ENCODE peak calls at places on chromosomes 1 and 21, in six cellular contexts. W is Calu3, Y is nephron progenitor cell, R is omental fat pad, D is psoas muscle, I is pancreas. G is an unnamed sample.

GRCh38 chr1:4787551-4787950 is 133.1 kb downstream of the AJAP1 start:
- DNase-seq in W (no peak), Y (no peak), R (no peak), D (no peak), I (no peak), G (no peak)

GRCh38 chr1:36565576-36566501 is 83.1 kb upstream of the CSF3R start:
- DNase-seq in W (no peak), Y (no peak), R (no peak), D (peak; percentile 21), I (no peak), G (no peak)

GRCh38 chr21:29219165-29219770 is 79.5 kb upstream of the BACH1 start:
- DNase-seq in W (peak; percentile 9), Y (no peak), R (no peak), D (no peak), I (no peak), G (no peak)

GRCh38 chr1:47418681-47419272 is 2.7 kb downstream of the FOXE3 start:
- DNase-seq in W (no peak), Y (no peak), R (no peak), D (no peak), I (no peak), G (no peak)

GRCh38 chr1:160460683-160461287 is 60.4 kb downstream of the VANGL2 start:
- DNase-seq in W (no peak), Y (no peak), R (no peak), D (no peak), I (no peak), G (no peak)

GRCh38 chr21:24738063-24738462 is 869.2 kb downstream of the MRPL39 start:
- DNase-seq in W (no peak), Y (no peak), R (no peak), D (no peak), I (no peak), G (no peak)

GRCh38 chr1:25748531-25749205 is 51.3 kb upstream of the SELENON start:
- DNase-seq in W (no peak), Y (no peak), R (no peak), D (peak; percentile 30), I (no peak), G (no peak)

GRCh38 chr1:167720965-167721616 is 691 bp upstream of the MPZL1 start:
- DNase-seq in W (peak; percentile 52), Y (no peak), R (no peak), D (peak; percentile 66), I (no peak), G (no peak)

GRCh38 chr1:172359531-172359991 is 60.9 kb upstream of the C1orf105 start:
- DNase-seq in W (no peak), Y (no peak), R (no peak), D (no peak), I (no peak), G (no peak)

GRCh38 chr1:187053876-187054275 is 225.1 kb downstream of the PLA2G4A start:
- DNase-seq in W (no peak), Y (no peak), R (no peak), D (no peak), I (no peak), G (no peak)

GRCh38 chr1:116855220-116855619 is 54.5 kb upstream of the PTGFRN start:
- DNase-seq in W (no peak), Y (peak; percentile 30), R (no peak), D (peak; percentile 64), I (peak; percentile 75), G (no peak)

GRCh38 chr1:59015708-59016107 is 231.9 kb upstream of the JUN start:
- DNase-seq in W (no peak), Y (no peak), R (no peak), D (no peak), I (no peak), G (no peak)

GRCh38 chr1:174258148-174258550 is 98.8 kb downstream of the RABGAP1L start:
- DNase-seq in W (peak; percentile 64), Y (peak; percentile 55), R (no peak), D (no peak), I (no peak), G (peak; percentile 26)

GRCh38 chr1:199551967-199552565 is 475.4 kb upstream of the NR5A2 start:
- DNase-seq in W (peak; percentile 72), Y (peak; percentile 58), R (no peak), D (no peak), I (no peak), G (peak; percentile 16)

GRCh38 chr1:111906816-111907215 is 82.7 kb downstream of the KCND3 start:
- DNase-seq in W (no peak), Y (no peak), R (no peak), D (no peak), I (no peak), G (no peak)

GRCh38 chr1:228366851-228367741 is 39.5 kb downstream of the TRIM11 start:
- DNase-seq in W (no peak), Y (no peak), R (no peak), D (peak; percentile 54), I (peak; percentile 73), G (no peak)

GRCh38 chr1:90562892-90563291 is 154.2 kb downstream of the BARHL2 start:
- DNase-seq in W (no peak), Y (no peak), R (no peak), D (no peak), I (no peak), G (no peak)

GRCh38 chr1:152777510-152778137 is 2.7 kb downstream of the LCE1F start:
- DNase-seq in W (peak; percentile 26), Y (no peak), R (no peak), D (no peak), I (no peak), G (no peak)

GRCh38 chr1:4771267-4771666 is 116.9 kb downstream of the AJAP1 start:
- DNase-seq in W (no peak), Y (no peak), R (no peak), D (no peak), I (no peak), G (no peak)

GRCh38 chr1:111955755-111956154 is 33.7 kb downstream of the KCND3 start:
- DNase-seq in W (no peak), Y (no peak), R (no peak), D (no peak), I (no peak), G (no peak)

GRCh38 chr1:180560200-180560867 is 1.6 kb downstream of the OVAAL start:
- DNase-seq in W (peak; percentile 15), Y (no peak), R (no peak), D (no peak), I (no peak), G (no peak)

GRCh38 chr1:109917429-109918076 is 6.9 kb downstream of the CSF1 start:
- DNase-seq in W (no peak), Y (no peak), R (no peak), D (no peak), I (no peak), G (no peak)

GRCh38 chr1:219661464-219662092 is 48.7 kb upstream of the ZC3H11B start:
- DNase-seq in W (no peak), Y (no peak), R (no peak), D (no peak), I (no peak), G (no peak)

GRCh38 chr1:39453603-39454002 is 37.8 kb upstream of the BMP8A start:
- DNase-seq in W (no peak), Y (no peak), R (peak; percentile 86), D (peak; percentile 82), I (no peak), G (no peak)

GRCh38 chr1:29827237-29827750 is 591.0 kb downstream of the PTPRU start:
- DNase-seq in W (no peak), Y (no peak), R (no peak), D (no peak), I (no peak), G (no peak)

GRCh38 chr1:41608242-41608641 is 123.8 kb upstream of the EDN2 start:
- DNase-seq in W (no peak), Y (no peak), R (no peak), D (no peak), I (no peak), G (no peak)

GRCh38 chr1:41495171-41495948 is 10.9 kb upstream of the EDN2 start:
- DNase-seq in W (peak; percentile 48), Y (no peak), R (no peak), D (peak; percentile 72), I (peak; percentile 66), G (no peak)

GRCh38 chr1:167456926-167457325 is 61.4 kb downstream of the CD247 start:
- DNase-seq in W (no peak), Y (no peak), R (no peak), D (no peak), I (no peak), G (no peak)

GRCh38 chr1:78586572-78586971 is 33.7 kb upstream of the IFI44L start:
- DNase-seq in W (no peak), Y (no peak), R (no peak), D (no peak), I (no peak), G (no peak)

GRCh38 chr21:31180256-31181088 is 142.2 kb upstream of the KRTAP19-8 start:
- DNase-seq in W (peak; percentile 2), Y (no peak), R (no peak), D (no peak), I (no peak), G (peak; percentile 30)

GRCh38 chr1:3471356-3472087 is 17.1 kb downstream of the ARHGEF16 start:
- DNase-seq in W (no peak), Y (peak; percentile 66), R (no peak), D (peak; percentile 59), I (peak; percentile 67), G (no peak)
- TF ChIP-seq CTCF in W (no peak), Y (peak; percentile 38), R (no peak), D (peak; percentile 57), I (no peak), G (no peak)

DNA sequence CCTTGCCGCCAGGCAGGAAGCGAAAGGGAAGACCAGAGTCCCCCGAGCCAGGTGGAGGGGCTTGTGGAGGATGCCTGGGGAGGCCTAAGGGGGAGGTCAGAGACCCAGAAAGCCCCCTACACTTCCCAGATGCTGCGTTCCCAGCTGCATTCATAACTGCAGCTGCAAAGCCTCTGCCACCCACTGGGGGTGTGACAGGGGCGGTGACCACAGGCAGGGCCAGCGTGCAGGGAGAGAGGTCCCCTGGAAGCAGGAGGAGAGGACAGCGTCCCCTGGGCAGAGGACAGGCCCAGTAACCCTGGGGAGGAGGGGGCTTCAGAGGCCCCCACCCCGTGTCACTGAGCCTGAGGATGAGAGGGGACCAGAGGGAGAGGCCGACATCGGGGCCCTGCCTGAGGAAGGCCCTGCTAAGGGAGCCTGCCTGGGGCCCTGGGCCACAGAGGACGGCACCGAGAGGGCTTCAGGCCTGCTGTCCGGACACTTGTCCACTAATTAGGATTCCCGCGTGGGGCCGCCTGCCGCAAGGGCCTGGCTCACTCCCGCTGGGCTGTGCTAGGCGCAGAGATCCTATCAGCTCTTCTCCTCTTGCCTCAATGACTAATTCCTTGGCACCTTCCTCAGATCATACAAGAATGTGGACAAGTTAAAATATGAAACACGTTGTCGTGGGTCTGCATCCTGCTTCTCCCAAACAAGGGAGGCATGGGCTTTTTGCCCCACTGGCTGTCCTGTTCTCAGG is 49.1 kb upstream of the CCDC27 start:
- DNase-seq in W (no peak), Y (peak; percentile 41), R (no peak), D (no peak), I (no peak), G (no peak)
- TF ChIP-seq CTCF in W (no peak), Y (peak; percentile 23), R (no peak), D (no peak), I (no peak), G (no peak)

GRCh38 chr21:45287438-45288391 is at the start of gene POFUT2:
- DNase-seq in W (peak; percentile 95), Y (peak; percentile 100), R (peak; percentile 87), D (peak; percentile 99), I (peak; percentile 100), G (peak; percentile 95)
- TF ChIP-seq CTCF in W (no peak), Y (no peak), R (no peak), D (no peak), I (no peak), G (no peak)

GRCh38 chr1:166418344-166418895 is 251.6 kb upstream of the FAM78B start:
- DNase-seq in W (no peak), Y (no peak), R (no peak), D (no peak), I (no peak), G (no peak)
- TF ChIP-seq CTCF in W (no peak), Y (no peak), R (no peak), D (no peak), I (no peak), G (no peak)

GRCh38 chr1:66607458-66607857 is 73.5 kb downstream of the SGIP1 start:
- DNase-seq in W (no peak), Y (no peak), R (no peak), D (no peak), I (no peak), G (no peak)
- TF ChIP-seq CTCF in W (no peak), Y (no peak), R (no peak), D (no peak), I (no peak), G (no peak)